ENCODE peak calls at places on chromosomes 5 and 9, in nine cellular contexts. Q is NCI-H1694, R is type B pancreatic cell, M is NCI-H460, S is left lung, J is iPS DF 6.9, Z is AG04449, V is T-helper 1 cell, H is IMR-90. W is an unnamed sample.
A peak's percentile ranks its signal among the peaks of the same experiment; 100 is the strongest.

GRCh38 chr5:176870110-176870591 is 29.0 kb downstream of the HK3 start:
- DNase-seq in Z (no peak), R (no peak), Q (no peak), J (peak; percentile 58), V (no peak), M (peak; percentile 64), H (peak; percentile 38), S (no peak), W (peak; percentile 55)

GRCh38 chr5:10801931-10802674 is 41.1 kb upstream of the DAP start:
- DNase-seq in H (no peak), M (no peak), J (no peak), V (no peak), R (no peak), Q (no peak), S (no peak), Z (no peak), W (no peak)

GRCh38 chr5:96120120-96120519 is 158.5 kb upstream of the ELL2 start:
- DNase-seq in M (no peak), J (no peak), S (no peak), H (no peak), Z (no peak), V (no peak), R (no peak), Q (no peak), W (no peak)

GRCh38 chr9:98805506-98806272 is 1.8 kb upstream of the GALNT12 start:
- DNase-seq in V (no peak), M (no peak), Q (no peak), Z (no peak), J (no peak), R (no peak), H (peak; percentile 86), S (no peak), W (no peak)

GRCh38 chr9:82021198-82021597 is 32.6 kb downstream of the SPATA31D1 start:
- DNase-seq in S (peak; percentile 34), Z (peak; percentile 90), Q (no peak), M (peak; percentile 15), R (no peak), V (no peak), H (peak; percentile 98), J (no peak), W (no peak)

GRCh38 chr5:571791-572190 is 40.3 kb upstream of the CEP72 start:
- DNase-seq in M (no peak), Q (no peak), Z (no peak), S (no peak), J (no peak), V (no peak), H (no peak), R (no peak), W (no peak)

GRCh38 chr5:178793156-178793555 is 62.7 kb upstream of the ZNF354A start:
- DNase-seq in M (no peak), J (peak; percentile 61), S (no peak), Z (no peak), Q (no peak), R (no peak), H (no peak), V (no peak), W (peak; percentile 45)

GRCh38 chr5:146027746-146028145 is 77.6 kb downstream of the PLAC8L1 start:
- DNase-seq in V (no peak), M (no peak), Z (no peak), S (no peak), H (no peak), R (no peak), Q (no peak), J (no peak), W (no peak)

GRCh38 chr9:116494815-116495634 is 192.1 kb upstream of the TRIM32 start:
- DNase-seq in S (no peak), Z (no peak), V (no peak), R (no peak), J (peak; percentile 58), M (peak; percentile 51), H (no peak), Q (no peak), W (peak; percentile 28)

GRCh38 chr5:148512498-148512897 is 128.7 kb downstream of the FBXO38 start:
- DNase-seq in Q (no peak), M (no peak), J (no peak), S (no peak), Z (no peak), H (no peak), V (no peak), R (no peak), W (no peak)

GRCh38 chr5:134088994-134089560 is 25.4 kb upstream of the TCF7 start:
- DNase-seq in Z (no peak), S (no peak), M (no peak), Q (no peak), R (no peak), H (no peak), J (no peak), V (no peak), W (no peak)

GRCh38 chr5:1538741-1539392 is 15.1 kb upstream of the LPCAT1 start:
- DNase-seq in R (no peak), S (no peak), Z (no peak), Q (no peak), M (no peak), J (no peak), H (no peak), V (no peak), W (no peak)

GRCh38 chr5:14145356-14146334 is 2.5 kb downstream of the TRIO start:
- DNase-seq in Q (no peak), J (no peak), S (no peak), H (peak; percentile 84), Z (no peak), M (no peak), V (no peak), R (no peak), W (no peak)

GRCh38 chr9:14823800-14824199 is 86.4 kb downstream of the FREM1 start:
- DNase-seq in J (no peak), M (no peak), H (no peak), Z (no peak), R (no peak), V (no peak), Q (no peak), S (no peak), W (no peak)

GRCh38 chr5:91484662-91485061 is 101.5 kb upstream of the ARRDC3 start:
- DNase-seq in V (no peak), M (no peak), Q (no peak), S (no peak), H (no peak), R (no peak), J (no peak), Z (no peak), W (no peak)

GRCh38 chr9:37522971-37523370 is 37.2 kb downstream of the POLR1E start:
- DNase-seq in Z (no peak), H (no peak), S (no peak), J (no peak), Q (no peak), M (no peak), V (no peak), R (no peak), W (no peak)

GRCh38 chr5:64147849-64148441 is 17.7 kb upstream of the RNF180 start:
- DNase-seq in S (peak; percentile 58), H (peak; percentile 24), Z (no peak), V (no peak), M (peak; percentile 46), J (peak; percentile 57), Q (peak; percentile 15), R (no peak), W (peak; percentile 41)

GRCh38 chr5:125244531-125244930 is 498.1 kb upstream of the ZNF608 start:
- DNase-seq in Z (no peak), V (no peak), Q (no peak), J (no peak), M (no peak), R (no peak), S (no peak), H (peak; percentile 38), W (no peak)

GRCh38 chr5:135997936-135998335 is 30.9 kb upstream of the TGFBI start:
- DNase-seq in V (no peak), R (no peak), J (no peak), Z (no peak), S (no peak), H (no peak), M (no peak), Q (no peak), W (no peak)

GRCh38 chr5:141494761-141495455 is 6.0 kb downstream of the PCDHGC5 start:
- DNase-seq in V (no peak), H (peak; percentile 48), J (no peak), S (no peak), Z (no peak), Q (no peak), R (no peak), M (no peak), W (no peak)

GRCh38 chr5:5933651-5934050 is 444.7 kb downstream of the MED10 start:
- DNase-seq in M (no peak), Z (no peak), Q (no peak), H (no peak), V (no peak), S (no peak), J (no peak), R (no peak), W (no peak)

GRCh38 chr9:78539904-78540303 is 243.0 kb downstream of the PSAT1 start:
- DNase-seq in S (no peak), H (peak; percentile 77), R (no peak), V (no peak), J (no peak), Z (no peak), M (no peak), Q (no peak), W (no peak)